ENCODE peak calls at places on chromosomes 2 and 18, in eight cellular contexts. T is naive thymus-derived CD4-positive, alpha-beta T cell; C is CD4-positive, CD25-positive, alpha-beta regulatory T cell; E is CD4-positive, alpha-beta memory T cell; W is kidney; F is hepatocyte; O is heart left ventricle; X is colonic mucosa. M is an unnamed sample.
A peak's percentile ranks its signal among the peaks of the same experiment; 100 is the strongest.

GRCh38 chr2:174787485-174788205 is 23.4 kb upstream of the CHRNA1 start:
- DNase-seq in F (peak; percentile 84), X (no peak), W (no peak), E (no peak), C (no peak), T (no peak), O (no peak), M (no peak)

GRCh38 chr2:239396881-239397681 is 3.7 kb downstream of the HDAC4 start:
- DNase-seq in T (peak; percentile 55), C (peak; percentile 60), X (no peak), O (peak; percentile 81), W (no peak), F (no peak), E (peak; percentile 35), M (no peak)

GRCh38 chr18:57970356-57971095 is 73.5 kb upstream of the NEDD4L start:
- DNase-seq in C (no peak), W (no peak), E (no peak), F (no peak), X (peak; percentile 56), T (no peak), O (no peak), M (no peak)

GRCh38 chr18:8735274-8735673 is 29.9 kb downstream of the MTCL1 start:
- DNase-seq in O (no peak), X (no peak), E (no peak), F (no peak), C (no peak), T (no peak), W (no peak), M (no peak)

GRCh38 chr18:36153203-36153602 is 23.5 kb downstream of the ELP2 start:
- DNase-seq in F (peak; percentile 50), E (no peak), W (no peak), C (no peak), O (no peak), T (no peak), X (no peak), M (peak; percentile 35)

GRCh38 chr18:79781331-79781941 is 16.3 kb upstream of the KCNG2 start:
- DNase-seq in E (no peak), F (no peak), T (no peak), W (no peak), C (no peak), X (no peak), O (no peak), M (no peak)

GRCh38 chr2:158667567-158667966 is 127.5 kb upstream of the DAPL1 start:
- DNase-seq in F (no peak), X (no peak), O (no peak), T (no peak), E (no peak), W (no peak), C (no peak), M (no peak)

GRCh38 chr18:31614044-31614443 is 22.4 kb downstream of the TTR start:
- DNase-seq in E (no peak), X (no peak), F (no peak), O (no peak), W (no peak), C (no peak), T (no peak), M (no peak)

GRCh38 chr2:20012032-20012281 is 511 bp downstream of the MATN3 start:
- DNase-seq in W (no peak), X (no peak), C (no peak), O (no peak), E (no peak), T (no peak), F (no peak), M (no peak)

GRCh38 chr2:216741223-216741593 is 45.9 kb upstream of the IGFBP5 start:
- DNase-seq in C (no peak), O (no peak), F (no peak), W (no peak), X (no peak), E (no peak), T (no peak), M (no peak)

GRCh38 chr2:207130958-207131521 is 34.7 kb downstream of the KLF7 start:
- DNase-seq in X (no peak), F (no peak), C (no peak), O (no peak), W (no peak), T (no peak), E (no peak), M (no peak)
- H3K4me1 ChIP-seq in X (peaks cover 4% of the 10 kb centered on the region), F (peaks cover 24% of the 10 kb centered on the region), C (peaks cover 7% of the 10 kb centered on the region), O (peaks cover 45% of the 10 kb centered on the region), W (peaks cover 2% of the 10 kb centered on the region), T (peaks cover 33% of the 10 kb centered on the region), E (peaks cover 27% of the 10 kb centered on the region), M (peaks cover 16% of the 10 kb centered on the region)

GRCh38 chr18:76338088-76338487 is 157.0 kb downstream of the ZNF516 start:
- DNase-seq in X (no peak), O (no peak), F (no peak), E (no peak), C (no peak), W (no peak), T (no peak), M (no peak)
- H3K27ac ChIP-seq in X (no peak overlapping the region), O (no peak overlapping the region), F (no peak overlapping the region), E (no peak overlapping the region), C (no peak overlapping the region), W (no peak overlapping the region), T (no peak overlapping the region), M (no peak overlapping the region)

GRCh38 chr2:101706819-101707177 is 9.3 kb downstream of the MAP4K4 start:
- DNase-seq in X (no peak), W (no peak), T (no peak), O (no peak), C (no peak), E (peak; percentile 57), F (no peak), M (no peak)

GRCh38 chr2:101706121-101706818 is 8.8 kb downstream of the MAP4K4 start:
- DNase-seq in E (no peak), W (no peak), C (no peak), X (no peak), F (no peak), O (no peak), T (no peak), M (no peak)

GRCh38 chr2:101710036-101710689 is 12.7 kb downstream of the MAP4K4 start:
- DNase-seq in O (no peak), F (no peak), W (no peak), C (no peak), X (no peak), T (no peak), E (no peak), M (no peak)

GRCh38 chr2:101714098-101714497 is 16.6 kb downstream of the MAP4K4 start:
- DNase-seq in T (no peak), C (no peak), O (no peak), W (no peak), F (no peak), X (no peak), E (no peak), M (no peak)

GRCh38 chr2:101710690-101711318 is 13.3 kb downstream of the MAP4K4 start:
- DNase-seq in E (no peak), O (no peak), F (no peak), X (no peak), W (no peak), C (no peak), T (no peak), M (no peak)
- H3K4me1 ChIP-seq in E (peaks cover 96% of the 10 kb centered on the region), O (peaks cover 40% of the 10 kb centered on the region), F (peaks cover 11% of the 10 kb centered on the region), X (peaks cover 7% of the 10 kb centered on the region), W (peaks cover 4% of the 10 kb centered on the region), C (peaks cover 79% of the 10 kb centered on the region), T (peaks cover 72% of the 10 kb centered on the region), M (peaks cover 15% of the 10 kb centered on the region)

GRCh38 chr2:119114266-119114665 is 44.3 kb downstream of the C1QL2 start:
- DNase-seq in W (no peak), O (no peak), T (no peak), C (no peak), X (no peak), F (no peak), E (no peak), M (no peak)

GRCh38 chr2:119112770-119113488 is 45.6 kb downstream of the C1QL2 start:
- DNase-seq in E (no peak), C (no peak), X (no peak), F (no peak), O (no peak), T (no peak), W (no peak), M (no peak)

GRCh38 chr2:119111115-119111975 is 47.2 kb downstream of the C1QL2 start:
- DNase-seq in O (no peak), E (no peak), F (peak; percentile 77), C (no peak), X (no peak), W (no peak), T (no peak), M (no peak)

GRCh38 chr2:119112230-119112629 is 46.3 kb downstream of the C1QL2 start:
- DNase-seq in O (no peak), C (no peak), E (no peak), F (peak; percentile 55), T (no peak), X (no peak), W (no peak), M (no peak)

DNA sequence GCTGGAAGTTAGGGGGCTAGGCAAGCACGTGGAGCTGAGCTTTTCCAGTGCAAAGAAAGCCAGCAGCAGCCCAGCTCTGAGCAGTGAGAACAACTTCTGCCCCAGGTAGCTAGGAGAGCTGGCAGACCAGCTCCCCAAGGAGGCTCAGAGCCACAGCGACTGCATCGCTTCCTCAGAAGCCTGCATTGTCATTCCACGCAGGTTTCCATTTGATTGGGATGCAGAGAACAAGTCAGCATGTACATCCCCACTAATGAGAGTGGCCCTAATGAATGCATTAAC is 45.1 kb downstream of the C1QL2 start:
- DNase-seq in W (no peak), C (no peak), F (no peak), E (no peak), X (no peak), O (no peak), T (no peak), M (no peak)
- H3K27ac ChIP-seq in W (no peak overlapping the region), C (no peak overlapping the region), F (no peak overlapping the region), E (no peak overlapping the region), X (no peak overlapping the region), O (no peak overlapping the region), T (no peak overlapping the region), M (no peak overlapping the region)